ENCODE peak calls at places on chromosomes 11 and 22, in five cellular contexts. R is mesendoderm, U is H9, D is H1, W is IMR-90. A is an unnamed sample.
A peak's percentile ranks its signal among the peaks of the same experiment; 100 is the strongest.

GRCh38 chr11:28618426-28618825 is 510.2 kb downstream of the METTL15 start:
- DNase-seq in W (peak; percentile 33), D (no peak), R (no peak), U (no peak), A (no peak)

GRCh38 chr11:115676768-115677167 is 172.6 kb upstream of the CADM1 start:
- DNase-seq in U (no peak), D (no peak), R (peak; percentile 41), W (peak; percentile 81), A (no peak)

GRCh38 chr22:19801340-19802000 is 40.9 kb downstream of the TBX1 start:
- DNase-seq in D (no peak), R (no peak), U (no peak), W (no peak), A (no peak)

GRCh38 chr22:35191412-35191811 is 65.9 kb upstream of the HMGXB4 start:
- DNase-seq in W (peak; percentile 3), D (no peak), U (no peak), R (no peak), A (no peak)

GRCh38 chr22:36486619-36487384 is 5.4 kb upstream of the TXN2 start:
- DNase-seq in U (peak; percentile 73), W (peak; percentile 68), D (peak; percentile 85), R (peak; percentile 73), A (no peak)

GRCh38 chr22:48441553-48441850 is 1386.2 kb downstream of the BRD1 start:
- DNase-seq in D (no peak), U (no peak), R (no peak), W (no peak), A (no peak)

GRCh38 chr22:48945621-48946458 is 881.8 kb downstream of the BRD1 start:
- DNase-seq in D (peak; percentile 39), U (peak; percentile 22), R (no peak), W (no peak), A (no peak)

GRCh38 chr22:37972527-37972926 is 11.8 kb downstream of the SOX10 start:
- DNase-seq in W (no peak), U (no peak), R (no peak), D (no peak), A (no peak)

GRCh38 chr11:128336203-128336602 is 251.2 kb downstream of the ETS1 start:
- DNase-seq in D (no peak), R (peak; percentile 27), U (no peak), W (peak; percentile 82), A (no peak)

GRCh38 chr11:28878025-28878424 is 769.8 kb downstream of the METTL15 start:
- DNase-seq in U (no peak), R (no peak), D (no peak), W (peak; percentile 14), A (no peak)

GRCh38 chr11:44566559-44566949 is 1.1 kb downstream of the CD82 start:
- DNase-seq in U (no peak), R (no peak), W (no peak), D (no peak), A (no peak)

GRCh38 chr11:47433157-47433556 is 6.9 kb upstream of the PSMC3 start:
- DNase-seq in D (no peak), R (no peak), W (no peak), U (no peak), A (no peak)

GRCh38 chr22:40425082-40425481 is 54.7 kb downstream of the SGSM3 start:
- DNase-seq in W (no peak), D (no peak), U (no peak), R (no peak), A (no peak)

GRCh38 chr11:12163181-12163841 is 52.9 kb downstream of the MICAL2 start:
- DNase-seq in W (peak; percentile 82), R (peak; percentile 63), U (no peak), D (no peak), A (no peak)

GRCh38 chr11:114395776-114396175 is 4.5 kb downstream of the C11orf71 start:
- DNase-seq in R (peak; percentile 85), W (no peak), D (no peak), U (peak; percentile 67), A (no peak)

GRCh38 chr11:69438286-69438920 is 43.1 kb upstream of the LINC01488 start:
- DNase-seq in U (no peak), R (no peak), D (no peak), W (no peak), A (no peak)

GRCh38 chr22:50039669-50040458 is 18.2 kb downstream of the TTLL8 start:
- DNase-seq in W (no peak), R (no peak), U (no peak), D (no peak), A (no peak)

GRCh38 chr22:42277988-42278776 is 7.7 kb upstream of the TCF20 start:
- DNase-seq in R (no peak), D (no peak), W (no peak), U (no peak), A (no peak)

GRCh38 chr11:28529540-28530410 is 421.6 kb downstream of the METTL15 start:
- DNase-seq in W (peak; percentile 82), R (peak; percentile 63), U (no peak), D (no peak), A (peak; percentile 24)

GRCh38 chr11:65290448-65291165 is 24.1 kb upstream of the CDC42EP2 start:
- DNase-seq in R (no peak), W (peak; percentile 100), U (no peak), D (no peak), A (no peak)

GRCh38 chr11:11841121-11841604 is 609 bp upstream of the USP47 start:
- DNase-seq in W (no peak), D (no peak), U (peak; percentile 43), R (no peak), A (no peak)

GRCh38 chr11:59866397-59866796 is at the start of gene TCN1:
- DNase-seq in U (no peak), D (no peak), R (no peak), W (no peak), A (no peak)

GRCh38 chr11:6410695-6411430 is 8.0 kb downstream of the APBB1 start:
- DNase-seq in U (no peak), W (no peak), R (no peak), D (no peak), A (no peak)

GRCh38 chr22:46537221-46537945 is at the start of gene CELSR1:
- DNase-seq in U (peak; percentile 61), D (peak; percentile 78), W (peak; percentile 11), R (peak; percentile 50), A (peak; percentile 55)

GRCh38 chr11:47672283-47672730 is 29.9 kb upstream of the MTCH2 start:
- DNase-seq in U (no peak), D (no peak), W (peak; percentile 37), R (peak; percentile 37), A (no peak)

GRCh38 chr11:75248924-75249256 is 8.3 kb downstream of the TPBGL start:
- DNase-seq in U (no peak), R (no peak), D (no peak), W (no peak), A (no peak)

GRCh38 chr22:39266398-39267030 is 21.7 kb upstream of the PDGFB start:
- DNase-seq in W (peak; percentile 64), D (no peak), U (no peak), R (no peak), A (no peak)

GRCh38 chr22:45429424-45429823 is 15.9 kb downstream of the RIBC2 start:
- DNase-seq in D (no peak), U (no peak), W (no peak), R (no peak), A (no peak)

GRCh38 chr11:13287026-13287425 is 9.4 kb downstream of the BMAL1 start:
- DNase-seq in R (no peak), W (no peak), D (no peak), U (no peak), A (no peak)

GRCh38 chr11:107561688-107562087 is 3.8 kb downstream of the ALKBH8 start:
- DNase-seq in U (no peak), W (peak; percentile 34), R (no peak), D (no peak), A (no peak)

GRCh38 chr11:28911829-28912228 is 803.6 kb downstream of the METTL15 start:
- DNase-seq in D (no peak), R (no peak), U (no peak), W (no peak), A (no peak)

GRCh38 chr11:57571631-57572030 is 4.2 kb upstream of the UBE2L6 start:
- DNase-seq in U (no peak), D (no peak), W (no peak), R (no peak), A (no peak)

GRCh38 chr11:76702378-76703128 is 32.0 kb upstream of the LRRC32 start:
- DNase-seq in D (no peak), R (no peak), U (no peak), W (peak; percentile 15), A (no peak)
- H3K4ac ChIP-seq in D (no peak overlapping the region), R (no peak overlapping the region), U (no peak overlapping the region), W (no peak overlapping the region), A (no peak overlapping the region)

GRCh38 chr22:29925402-29925801 is 42.4 kb downstream of the MTMR3 start:
- DNase-seq in D (no peak), U (no peak), R (no peak), W (no peak), A (no peak)
- H3K4ac ChIP-seq in D (no peak overlapping the region), U (no peak overlapping the region), R (no peak overlapping the region), W (no peak overlapping the region), A (no peak overlapping the region)

DNA sequence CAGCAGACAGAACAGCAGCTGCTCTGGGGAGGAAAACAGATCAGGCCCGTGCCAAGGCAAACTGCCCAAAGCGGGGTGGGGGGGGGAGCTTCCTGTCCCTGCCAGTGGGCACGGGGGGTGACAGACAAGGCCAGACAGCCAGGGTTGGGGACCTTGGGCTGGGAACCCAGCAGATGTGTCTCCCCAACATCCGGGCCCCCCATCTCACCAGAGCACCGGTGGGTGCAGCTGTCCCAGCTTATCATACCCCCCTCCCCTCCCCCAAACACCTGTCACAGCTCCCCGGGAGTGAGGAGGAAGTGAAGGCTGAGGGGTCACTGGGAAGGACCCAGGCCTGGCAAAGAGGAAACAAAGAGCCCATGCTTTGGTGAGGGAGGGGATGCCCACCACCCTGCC is 1.3 kb downstream of the PPP1R14B start:
- DNase-seq in W (no peak), R (no peak), U (no peak), D (no peak), A (no peak)
- H3K4ac ChIP-seq in W (peak overlapping the region; percentile 99), R (no peak overlapping the region), U (no peak overlapping the region), D (peak overlapping the region; percentile 63), A (no peak overlapping the region)

GRCh38 chr22:44170470-44170869 is 10.3 kb upstream of the PARVG start:
- DNase-seq in W (no peak), D (no peak), R (no peak), U (no peak), A (no peak)

GRCh38 chr22:44172370-44173108 is 8.2 kb upstream of the PARVG start:
- DNase-seq in R (no peak), D (no peak), W (no peak), U (no peak), A (no peak)

GRCh38 chr22:44173154-44173553 is 7.6 kb upstream of the PARVG start:
- DNase-seq in U (no peak), D (no peak), W (no peak), R (no peak), A (no peak)

GRCh38 chr22:44168206-44168605 is 12.5 kb upstream of the PARVG start:
- DNase-seq in U (no peak), W (no peak), D (no peak), R (no peak), A (no peak)

DNA sequence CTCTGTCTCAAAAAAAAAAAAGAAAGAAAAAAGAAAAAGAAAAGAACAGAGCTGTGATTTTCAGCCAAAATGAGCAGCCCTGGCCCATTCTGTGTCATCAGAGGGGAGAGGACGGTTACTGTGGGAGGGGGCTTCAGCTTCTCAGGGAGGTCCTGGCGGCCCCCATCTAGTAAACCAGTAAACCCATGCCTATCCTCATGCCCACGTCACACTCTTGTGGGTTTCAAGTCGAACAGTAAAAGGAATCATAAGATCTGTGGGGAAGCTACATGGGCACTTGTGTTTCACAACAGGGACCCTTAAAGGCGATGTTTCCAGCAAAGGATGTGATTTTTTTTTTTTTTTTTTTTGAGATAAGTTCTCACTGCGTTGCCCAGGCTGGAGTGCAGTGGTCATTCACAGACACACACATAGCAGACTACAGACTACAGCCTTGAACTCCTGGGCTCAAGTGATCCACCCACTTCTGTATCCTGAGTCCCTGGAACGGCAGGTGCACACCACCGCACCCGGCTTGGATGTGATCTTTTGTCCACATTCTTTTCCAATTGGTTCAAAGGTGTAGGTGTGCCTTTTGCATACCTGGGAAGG is 9.1 kb upstream of the PARVG start:
- DNase-seq in U (no peak), R (no peak), D (no peak), W (no peak), A (no peak)
- H3K4ac ChIP-seq in U (no peak overlapping the region), R (no peak overlapping the region), D (no peak overlapping the region), W (no peak overlapping the region), A (no peak overlapping the region)

A was measured in neuronal stem cell.